ENCODE peak calls at places on chromosomes 11 and 22, in four cellular contexts. O is dorsolateral prefrontal cortex, I is nucleus accumbens, B is NCI-H460. E is an unnamed sample.

GRCh38 chr11:73330569-73331093 is 22.6 kb downstream of the ARHGEF17 start:
- DNase-seq in O (no peak), I (no peak), B (no peak), E (no peak)

GRCh38 chr22:40345801-40346177 is 511 bp upstream of the ADSL start:
- DNase-seq in O (peak), I (no peak), B (no peak), E (no peak)

GRCh38 chr11:3000032-3000961 is 8.2 kb upstream of the NAP1L4 start:
- DNase-seq in O (peak), I (peak), B (no peak), E (peak)

GRCh38 chr22:42116848-42117424 is 13.7 kb downstream of the CYP2D6 start:
- DNase-seq in O (no peak), I (no peak), B (no peak), E (no peak)

GRCh38 chr22:40276877-40277823 is 69.2 kb upstream of the ADSL start:
- DNase-seq in O (no peak), I (no peak), B (no peak), E (no peak)

GRCh38 chr22:22463855-22464540 is 44.5 kb downstream of the ZNF280B start:
- DNase-seq in O (peak), I (no peak), B (peak), E (peak)

GRCh38 chr11:130369141-130369691 is 54.5 kb upstream of the ZBTB44 start:
- DNase-seq in O (peak), I (no peak), B (no peak), E (no peak)

GRCh38 chr11:2590951-2591754 is 108.6 kb downstream of the KCNQ1OT1 start:
- DNase-seq in O (peak), I (no peak), B (no peak), E (no peak)

GRCh38 chr11:111631034-111631665 is 28.9 kb downstream of the SIK2 start:
- DNase-seq in O (no peak), I (no peak), B (no peak), E (no peak)

GRCh38 chr11:128924618-128925017 is 18.1 kb downstream of the TP53AIP1 start:
- DNase-seq in O (no peak), I (no peak), B (no peak), E (no peak)

GRCh38 chr11:93370260-93370659 is 39.7 kb downstream of the DEUP1 start:
- DNase-seq in O (no peak), I (no peak), B (no peak), E (no peak)

GRCh38 chr22:42500836-42501179 is 18.8 kb downstream of the RRP7A start:
- DNase-seq in O (no peak), I (no peak), B (no peak), E (no peak)

GRCh38 chr11:12540075-12540685 is 134.0 kb upstream of the TEAD1 start:
- DNase-seq in O (no peak), I (no peak), B (no peak), E (no peak)

GRCh38 chr11:60594998-60595637 is 79.9 kb downstream of the MS4A13 start:
- DNase-seq in O (no peak), I (no peak), B (no peak), E (peak)

GRCh38 chr22:33923660-33924246 is 3.5 kb upstream of the LARGE1 start:
- DNase-seq in O (peak), I (no peak), B (peak), E (peak)

GRCh38 chr11:27274854-27275395 is 88.1 kb downstream of the CCDC34 start:
- DNase-seq in O (no peak), I (no peak), B (no peak), E (peak)

GRCh38 chr22:37426532-37427127 is 649 bp downstream of the ELFN2 start:
- DNase-seq in O (no peak), I (no peak), B (no peak), E (no peak)

GRCh38 chr22:47596176-47596690 is 833.8 kb downstream of the TBC1D22A start:
- DNase-seq in O (no peak), I (no peak), B (no peak), E (no peak)

GRCh38 chr22:46596032-46596441 is 24.1 kb upstream of the GRAMD4 start:
- DNase-seq in O (no peak), I (no peak), B (no peak), E (peak)

GRCh38 chr22:19430890-19431541 is 517 bp downstream of the HIRA start:
- DNase-seq in O (peak), I (no peak), B (no peak), E (no peak)

GRCh38 chr22:20115691-20116375 is at the start of gene RANBP1:
- DNase-seq in O (no peak), I (no peak), B (no peak), E (no peak)

GRCh38 chr22:50211147-50211546 is 10.3 kb downstream of the SELENOO start:
- DNase-seq in O (no peak), I (no peak), B (no peak), E (no peak)

GRCh38 chr22:50420581-50420980 is 54.3 kb downstream of the SBF1 start:
- DNase-seq in O (no peak), I (no peak), B (no peak), E (no peak)

GRCh38 chr22:44689173-44689572 is 12.8 kb upstream of the PRR5 start:
- DNase-seq in O (no peak), I (no peak), B (no peak), E (no peak)

GRCh38 chr11:57903441-57904123 is 120.1 kb upstream of the OR9Q1 start:
- DNase-seq in O (peak), I (no peak), B (peak), E (no peak)

GRCh38 chr11:67564230-67564629 is 19.4 kb upstream of the GSTP1 start:
- DNase-seq in O (no peak), I (no peak), B (no peak), E (no peak)

GRCh38 chr11:67287355-67288197 is 1.5 kb upstream of the ANKRD13D start:
- DNase-seq in O (no peak), I (no peak), B (no peak), E (no peak)

E was measured in cerebellum.